ENCODE peak calls at places on chromosomes 6 and 20, in five cellular contexts. One of them, this sample, is unnamed.
A peak's percentile ranks its signal among the peaks of the same experiment; 100 is the strongest.

GRCh38 chr6:106046116-106046853 is 39.9 kb upstream of the PRDM1 start:
- DNase-seq in HCT116: no peak
- DNase-seq in H1: no peak
- DNase-seq in tibial nerve: no peak
- DNase-seq in testis: no peak
- DNase-seq in this sample: no peak

GRCh38 chr6:79031821-79032590 is 46.0 kb downstream of the PHIP start:
- DNase-seq in HCT116: no peak
- DNase-seq in H1: no peak
- DNase-seq in tibial nerve: no peak
- DNase-seq in testis: no peak
- DNase-seq in this sample: no peak

GRCh38 chr6:7954477-7955200 is 44.1 kb upstream of the TXNDC5 start:
- DNase-seq in HCT116: no peak
- DNase-seq in H1: no peak
- DNase-seq in tibial nerve: no peak
- DNase-seq in testis: no peak
- DNase-seq in this sample: no peak

GRCh38 chr20:50369225-50370035 is 140.8 kb upstream of the PTPN1 start:
- DNase-seq in HCT116: no peak
- DNase-seq in H1: no peak
- DNase-seq in tibial nerve: no peak
- DNase-seq in testis: no peak
- DNase-seq in this sample: peak; percentile 85

GRCh38 chr6:97293198-97293696 is 10.2 kb upstream of the MMS22L start:
- DNase-seq in HCT116: no peak
- DNase-seq in H1: no peak
- DNase-seq in tibial nerve: no peak
- DNase-seq in testis: no peak
- DNase-seq in this sample: no peak

GRCh38 chr20:48789185-48789668 is 38.6 kb downstream of the PREX1 start:
- DNase-seq in HCT116: no peak
- DNase-seq in H1: no peak
- DNase-seq in tibial nerve: no peak
- DNase-seq in testis: no peak
- DNase-seq in this sample: no peak

GRCh38 chr6:90478278-90478677 is 108.6 kb downstream of the MAP3K7 start:
- DNase-seq in HCT116: no peak
- DNase-seq in H1: peak; percentile 31
- DNase-seq in tibial nerve: no peak
- DNase-seq in testis: no peak
- DNase-seq in this sample: no peak

GRCh38 chr6:8175046-8175777 is 72.9 kb upstream of the EEF1E1 start:
- DNase-seq in HCT116: no peak
- DNase-seq in H1: no peak
- DNase-seq in tibial nerve: no peak
- DNase-seq in testis: no peak
- DNase-seq in this sample: no peak

GRCh38 chr6:73680289-73680688 is 15.7 kb upstream of the CD109 start:
- DNase-seq in HCT116: no peak
- DNase-seq in H1: no peak
- DNase-seq in tibial nerve: no peak
- DNase-seq in testis: no peak
- DNase-seq in this sample: no peak

GRCh38 chr20:32893878-32894483 is 35.3 kb downstream of the EFCAB8 start:
- DNase-seq in HCT116: no peak
- DNase-seq in H1: peak; percentile 41
- DNase-seq in tibial nerve: no peak
- DNase-seq in testis: peak; percentile 65
- DNase-seq in this sample: no peak

GRCh38 chr6:113560908-113561307 is 296.2 kb upstream of the MARCKS start:
- DNase-seq in HCT116: peak; percentile 32
- DNase-seq in H1: no peak
- DNase-seq in tibial nerve: no peak
- DNase-seq in testis: no peak
- DNase-seq in this sample: no peak

GRCh38 chr6:132122871-132123270 is 171.7 kb upstream of the CCN2 start:
- DNase-seq in HCT116: no peak
- DNase-seq in H1: no peak
- DNase-seq in tibial nerve: no peak
- DNase-seq in testis: no peak
- DNase-seq in this sample: no peak

GRCh38 chr6:129843573-129843972 is 17.5 kb downstream of the TMEM244 start:
- DNase-seq in HCT116: no peak
- DNase-seq in H1: no peak
- DNase-seq in tibial nerve: no peak
- DNase-seq in testis: no peak
- DNase-seq in this sample: no peak

GRCh38 chr6:121504227-121504626 is 68.8 kb downstream of the GJA1 start:
- DNase-seq in HCT116: no peak
- DNase-seq in H1: no peak
- DNase-seq in tibial nerve: no peak
- DNase-seq in testis: no peak
- DNase-seq in this sample: no peak

GRCh38 chr20:25283221-25283951 is 35.5 kb downstream of the PYGB start:
- DNase-seq in HCT116: no peak
- DNase-seq in H1: no peak
- DNase-seq in tibial nerve: peak; percentile 11
- DNase-seq in testis: no peak
- DNase-seq in this sample: peak; percentile 13

GRCh38 chr6:27250955-27251671 is 3.6 kb downstream of the PRSS16 start:
- DNase-seq in HCT116: peak; percentile 77
- DNase-seq in H1: peak; percentile 86
- DNase-seq in tibial nerve: no peak
- DNase-seq in testis: peak; percentile 93
- DNase-seq in this sample: peak; percentile 53

GRCh38 chr6:27248783-27249182 is 1.3 kb downstream of the PRSS16 start:
- DNase-seq in HCT116: no peak
- DNase-seq in H1: no peak
- DNase-seq in tibial nerve: no peak
- DNase-seq in testis: no peak
- DNase-seq in this sample: no peak

GRCh38 chr6:27254566-27254965 is 7.1 kb downstream of the PRSS16 start:
- DNase-seq in HCT116: no peak
- DNase-seq in H1: no peak
- DNase-seq in tibial nerve: no peak
- DNase-seq in testis: no peak
- DNase-seq in this sample: no peak

GRCh38 chr6:27250277-27250954 is 2.9 kb downstream of the PRSS16 start:
- DNase-seq in HCT116: no peak
- DNase-seq in H1: no peak
- DNase-seq in tibial nerve: no peak
- DNase-seq in testis: no peak
- DNase-seq in this sample: no peak

GRCh38 chr6:27251672-27252251 is 4.3 kb downstream of the PRSS16 start:
- DNase-seq in HCT116: peak; percentile 85
- DNase-seq in H1: peak; percentile 92
- DNase-seq in tibial nerve: no peak
- DNase-seq in testis: peak; percentile 89
- DNase-seq in this sample: no peak
- TF ChIP-seq POLR2A in HCT116: peak; percentile 13
- TF ChIP-seq POLR2A in H1: peak; percentile 71
- TF ChIP-seq POLR2A in tibial nerve: no peak
- TF ChIP-seq POLR2A in testis: no peak
- TF ChIP-seq POLR2A in this sample: no peak

GRCh38 chr20:18981956-18982539 is 168.5 kb downstream of the SCP2D1 start:
- DNase-seq in HCT116: no peak
- DNase-seq in H1: no peak
- DNase-seq in tibial nerve: no peak
- DNase-seq in testis: no peak
- DNase-seq in this sample: peak; percentile 35

GRCh38 chr20:18983796-18984195 is 170.2 kb downstream of the SCP2D1 start:
- DNase-seq in HCT116: no peak
- DNase-seq in H1: no peak
- DNase-seq in tibial nerve: no peak
- DNase-seq in testis: no peak
- DNase-seq in this sample: peak; percentile 56

GRCh38 chr20:18985551-18985950 is 172.0 kb downstream of the SCP2D1 start:
- DNase-seq in HCT116: no peak
- DNase-seq in H1: no peak
- DNase-seq in tibial nerve: no peak
- DNase-seq in testis: no peak
- DNase-seq in this sample: no peak

GRCh38 chr20:18986146-18986830 is 172.7 kb downstream of the SCP2D1 start:
- DNase-seq in HCT116: no peak
- DNase-seq in H1: no peak
- DNase-seq in tibial nerve: no peak
- DNase-seq in testis: no peak
- DNase-seq in this sample: no peak

DNA sequence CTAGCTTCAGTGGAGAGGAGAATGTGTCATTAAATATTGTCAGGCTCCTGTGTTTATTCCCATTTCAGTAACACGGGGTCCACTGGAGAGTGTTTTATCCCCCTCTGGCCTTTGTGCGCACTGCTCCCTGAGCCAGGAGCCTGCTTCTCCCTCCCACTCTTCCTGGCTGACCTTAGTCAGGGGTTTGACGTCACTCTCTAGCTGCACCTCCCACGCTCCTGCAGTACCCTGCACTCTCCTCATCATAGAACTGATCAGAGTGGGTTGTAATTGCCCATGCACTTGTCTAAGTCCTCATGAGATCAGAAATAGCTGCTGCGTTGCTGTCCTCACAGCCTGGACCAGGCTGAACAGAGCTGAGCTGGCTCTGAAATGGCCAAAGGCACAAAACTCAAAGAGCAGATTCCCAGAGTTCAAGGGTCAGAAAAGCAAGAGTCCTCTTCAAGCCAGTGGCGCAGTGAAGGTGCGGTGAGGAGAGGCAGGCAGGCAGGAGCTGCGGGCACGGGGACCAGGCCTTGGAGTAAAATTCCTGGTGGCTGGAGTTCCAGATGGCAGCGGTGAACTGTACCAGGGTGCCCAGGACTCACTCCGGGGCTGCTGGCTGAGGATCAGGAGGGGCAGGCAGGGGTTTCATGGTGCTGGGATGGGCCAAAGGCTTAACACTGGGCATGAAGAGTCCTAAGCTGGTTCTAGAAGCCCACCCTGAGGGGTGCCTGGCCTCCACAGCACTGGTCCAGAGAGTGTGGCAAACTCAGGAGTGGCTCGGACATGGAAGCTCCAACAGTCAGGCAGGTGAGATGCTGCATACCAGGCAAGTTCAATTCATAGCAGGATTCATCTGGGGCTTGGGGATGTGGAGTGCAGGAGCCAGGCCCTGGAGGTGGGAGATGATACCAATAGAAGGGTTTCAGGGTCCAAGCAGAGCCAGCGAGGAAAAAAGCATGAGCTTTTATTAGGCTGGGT is 170.9 kb downstream of the SCP2D1 start:
- DNase-seq in HCT116: no peak
- DNase-seq in H1: no peak
- DNase-seq in tibial nerve: no peak
- DNase-seq in testis: peak; percentile 66
- DNase-seq in this sample: no peak
- H3K9me3 ChIP-seq in HCT116: no peaks in the 10 kb centered on the region
- H3K9me3 ChIP-seq in H1: no peaks in the 10 kb centered on the region
- H3K9me3 ChIP-seq in tibial nerve: no peaks in the 10 kb centered on the region
- H3K9me3 ChIP-seq in testis: no peaks in the 10 kb centered on the region
- H3K9me3 ChIP-seq in this sample: no peaks in the 10 kb centered on the region

GRCh38 chr6:152598858-152599537 is 38.2 kb downstream of the SYNE1 start:
- DNase-seq in HCT116: no peak
- DNase-seq in H1: no peak
- DNase-seq in tibial nerve: no peak
- DNase-seq in testis: peak; percentile 30
- DNase-seq in this sample: no peak
- TF ChIP-seq POLR2A in HCT116: no peak
- TF ChIP-seq POLR2A in H1: no peak
- TF ChIP-seq POLR2A in tibial nerve: no peak
- TF ChIP-seq POLR2A in testis: no peak
- TF ChIP-seq POLR2A in this sample: no peak

GRCh38 chr6:58073263-58073662 is 755.8 kb downstream of the PRIM2 start:
- DNase-seq in HCT116: no peak
- DNase-seq in H1: no peak
- DNase-seq in tibial nerve: no peak
- DNase-seq in testis: peak; percentile 18
- DNase-seq in this sample: no peak
- H3K9me3 ChIP-seq in HCT116: no peaks in the 10 kb centered on the region
- H3K9me3 ChIP-seq in H1: peaks cover 35% of the 10 kb centered on the region
- H3K9me3 ChIP-seq in tibial nerve: no peaks in the 10 kb centered on the region
- H3K9me3 ChIP-seq in testis: no peaks in the 10 kb centered on the region
- H3K9me3 ChIP-seq in this sample: no peaks in the 10 kb centered on the region

DNA sequence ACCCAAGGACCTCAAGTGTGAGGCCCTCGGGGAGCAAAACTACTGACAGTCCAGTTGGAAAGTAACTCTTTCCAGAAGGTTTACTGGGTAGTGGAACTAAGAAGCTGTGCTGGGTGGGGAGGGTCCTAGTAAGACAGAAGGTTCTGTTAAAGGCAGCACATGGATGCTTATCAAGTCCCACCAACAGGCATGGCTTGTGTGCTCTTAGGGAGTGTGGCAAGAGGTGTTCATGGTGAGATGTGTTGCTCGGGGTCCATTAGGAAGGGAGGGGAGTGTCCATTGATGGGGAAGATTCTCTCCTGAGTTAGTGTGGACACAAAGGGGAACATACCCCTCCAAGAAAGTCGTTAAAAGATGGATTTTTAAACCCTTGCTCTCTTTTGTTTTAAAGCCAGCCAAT is 120.6 kb downstream of the LY86 start:
- DNase-seq in HCT116: no peak
- DNase-seq in H1: no peak
- DNase-seq in tibial nerve: no peak
- DNase-seq in testis: no peak
- DNase-seq in this sample: no peak
- TF ChIP-seq POLR2A in HCT116: no peak
- TF ChIP-seq POLR2A in H1: no peak
- TF ChIP-seq POLR2A in tibial nerve: no peak
- TF ChIP-seq POLR2A in testis: no peak
- TF ChIP-seq POLR2A in this sample: no peak